ENCODE peak calls at places on chromosomes 6 and 20, in six cellular contexts. J is astrocyte; U is retina; K is central memory CD4-positive, alpha-beta T cell; Y is stimulated activated naive CD4-positive, alpha-beta T cell treated with Interleukin-2 at 50 U/mL for 16 hours; N is T-helper 2 cell. R is an unnamed sample.

GRCh38 chr6:33851959-33852358 is 48.2 kb upstream of the MLN start:
- DNase-seq in J (no peak), U (no peak), K (no peak), Y (no peak), N (no peak), R (peak; percentile 8)

GRCh38 chr6:29967379-29968010 is 25.2 kb downstream of the HLA-A start:
- DNase-seq in J (peak; percentile 18), U (no peak), K (no peak), Y (no peak), N (no peak), R (no peak)

GRCh38 chr6:163420315-163420667 is 5.8 kb downstream of the QKI start:
- DNase-seq in J (no peak), U (no peak), K (no peak), Y (no peak), N (no peak), R (no peak)

GRCh38 chr20:34369265-34369664 is 6.2 kb downstream of the ITCH start:
- DNase-seq in J (no peak), U (no peak), K (no peak), Y (no peak), N (no peak), R (no peak)

GRCh38 chr20:53021934-53022333 is 49.8 kb downstream of the TSHZ2 start:
- DNase-seq in J (peak; percentile 64), U (no peak), K (no peak), Y (no peak), N (no peak), R (no peak)

GRCh38 chr20:33753763-33754162 is 22.0 kb downstream of the ZNF341 start:
- DNase-seq in J (peak; percentile 23), U (no peak), K (no peak), Y (no peak), N (no peak), R (no peak)

GRCh38 chr20:50574586-50574985 is 64.4 kb downstream of the PTPN1 start:
- DNase-seq in J (no peak), U (no peak), K (no peak), Y (no peak), N (no peak), R (no peak)

GRCh38 chr20:56859751-56860366 is 230.8 kb downstream of the TFAP2C start:
- DNase-seq in J (no peak), U (peak; percentile 17), K (no peak), Y (no peak), N (no peak), R (no peak)

GRCh38 chr6:31299947-31300346 is 28.1 kb upstream of the HLA-C start:
- DNase-seq in J (no peak), U (no peak), K (no peak), Y (no peak), N (no peak), R (no peak)

GRCh38 chr20:24676978-24677370 is 207.5 kb downstream of the SYNDIG1 start:
- DNase-seq in J (no peak), U (no peak), K (no peak), Y (no peak), N (no peak), R (no peak)

GRCh38 chr6:136334853-136335252 is 45.2 kb upstream of the BCLAF1 start:
- DNase-seq in J (no peak), U (no peak), K (no peak), Y (no peak), N (no peak), R (no peak)

GRCh38 chr6:42260972-42261371 is 43.3 kb upstream of the MRPS10 start:
- DNase-seq in J (no peak), U (peak; percentile 28), K (peak; percentile 17), Y (peak; percentile 5), N (no peak), R (peak; percentile 11)

GRCh38 chr6:162973975-162974374 is 246.2 kb downstream of the PACRG start:
- DNase-seq in J (no peak), U (no peak), K (no peak), Y (no peak), N (no peak), R (no peak)

GRCh38 chr6:132140150-132140549 is 189.0 kb upstream of the CCN2 start:
- DNase-seq in J (no peak), U (no peak), K (no peak), Y (no peak), N (no peak), R (no peak)

GRCh38 chr6:130513770-130514169 is 148.0 kb downstream of the TMEM200A start:
- DNase-seq in J (peak; percentile 98), U (no peak), K (peak; percentile 78), Y (peak; percentile 11), N (peak; percentile 4), R (peak; percentile 65)

GRCh38 chr6:53192590-53193232 is 44.1 kb upstream of the GCM1 start:
- DNase-seq in J (no peak), U (no peak), K (no peak), Y (no peak), N (no peak), R (no peak)

GRCh38 chr6:27091661-27092315 is 155.7 kb upstream of the PRSS16 start:
- DNase-seq in J (peak; percentile 94), U (peak; percentile 62), K (no peak), Y (no peak), N (no peak), R (no peak)

GRCh38 chr6:5981274-5982026 is 25.3 kb downstream of the NRN1 start:
- DNase-seq in J (peak; percentile 87), U (no peak), K (no peak), Y (no peak), N (no peak), R (no peak)

GRCh38 chr6:144131248-144131709 is 19.0 kb upstream of the STX11 start:
- DNase-seq in J (peak; percentile 70), U (no peak), K (no peak), Y (no peak), N (no peak), R (no peak)

GRCh38 chr20:38392356-38392755 is 42.8 kb downstream of the SNHG17 start:
- DNase-seq in J (no peak), U (no peak), K (no peak), Y (no peak), N (no peak), R (no peak)

GRCh38 chr20:32780278-32780677 is 18.1 kb downstream of the DNMT3B start:
- DNase-seq in J (no peak), U (no peak), K (no peak), Y (no peak), N (no peak), R (no peak)

GRCh38 chr6:74611220-74611619 is 594.6 kb downstream of the COL12A1 start:
- DNase-seq in J (no peak), U (no peak), K (no peak), Y (no peak), N (no peak), R (no peak)